ENCODE peak calls at places on chromosomes 2 and 18, in seven cellular contexts. Y, Z, P, Q, B, N and M are unnamed samples.

GRCh38 chr2:209960676-209961630 is 41.5 kb upstream of the RPE start:
- DNase-seq in Y (peak), Q (peak), Z (no peak), N (peak), P (no peak), B (peak), M (no peak)

GRCh38 chr2:49936965-49937364 is 782.6 kb upstream of the FSHR start:
- DNase-seq in Y (no peak), Z (no peak), N (no peak), P (no peak), B (no peak), Q (no peak), M (no peak)

GRCh38 chr2:7667260-7667757 is 750.1 kb downstream of the RNF144A start:
- DNase-seq in N (no peak), Y (no peak), B (no peak), P (no peak), Q (no peak), Z (no peak), M (no peak)

GRCh38 chr2:106160786-106161261 is 33.3 kb downstream of the UXS1 start:
- DNase-seq in Q (no peak), N (no peak), Z (peak), P (peak), Y (peak), B (no peak), M (no peak)

GRCh38 chr2:104474725-104475124 is 379.2 kb upstream of the POU3F3 start:
- DNase-seq in Z (no peak), Y (no peak), P (no peak), B (no peak), Q (no peak), N (no peak), M (no peak)

GRCh38 chr2:228600265-228600664 is 418.8 kb upstream of the SPHKAP start:
- DNase-seq in N (peak), Q (no peak), P (no peak), B (no peak), Z (no peak), Y (no peak), M (peak)

GRCh38 chr2:45263147-45263546 is 253.9 kb upstream of the SIX2 start:
- DNase-seq in B (no peak), Z (no peak), Y (no peak), N (no peak), P (no peak), Q (peak), M (no peak)

GRCh38 chr18:45008694-45009372 is 328.1 kb downstream of the SETBP1 start:
- DNase-seq in Z (no peak), P (no peak), B (no peak), Q (no peak), Y (no peak), N (no peak), M (no peak)

GRCh38 chr2:212535963-212536362 is 2.6 kb downstream of the ERBB4 start:
- DNase-seq in Y (no peak), Q (no peak), B (no peak), P (no peak), Z (no peak), N (no peak), M (no peak)

GRCh38 chr2:28713582-28714292 is 37.9 kb upstream of the PPP1CB start:
- DNase-seq in N (peak), Q (no peak), B (no peak), Y (no peak), Z (no peak), P (no peak), M (no peak)

GRCh38 chr2:62539892-62540785 is 34.1 kb upstream of the TMEM17 start:
- DNase-seq in N (no peak), Q (peak), Y (no peak), Z (no peak), P (no peak), B (no peak), M (no peak)

GRCh38 chr2:126834006-126834659 is 64.6 kb upstream of the TEX51 start:
- DNase-seq in Z (no peak), Y (no peak), B (no peak), P (no peak), Q (no peak), N (no peak), M (no peak)

GRCh38 chr18:9960263-9960904 is 46.6 kb downstream of the VAPA start:
- DNase-seq in B (no peak), Q (no peak), Y (no peak), N (no peak), Z (no peak), P (no peak), M (no peak)

GRCh38 chr2:176491172-176491904 is 222.1 kb downstream of the MTX2 start:
- DNase-seq in B (peak), Q (no peak), N (peak), Z (peak), P (peak), Y (peak), M (peak)

DNA sequence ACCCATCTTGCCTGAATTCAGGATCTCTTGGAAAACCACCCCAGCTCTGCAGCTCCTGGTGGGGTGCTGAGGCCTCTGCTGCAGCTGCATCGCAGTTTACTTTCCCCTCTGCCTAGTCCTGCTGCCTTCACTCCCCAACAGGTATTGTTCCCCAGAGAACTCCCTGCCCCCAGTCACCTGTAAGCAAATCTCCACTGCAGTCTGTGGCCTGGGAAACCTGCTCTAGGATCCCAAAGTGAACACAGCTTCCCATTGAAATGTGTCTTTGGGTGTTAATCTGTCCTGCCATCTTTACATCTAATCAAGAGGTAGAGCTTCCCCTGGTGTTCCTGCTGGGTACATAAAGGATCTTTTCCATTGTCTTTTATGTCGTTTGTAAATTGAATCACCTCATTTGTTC is 79.8 kb upstream of the KLF7 start:
- DNase-seq in Y (no peak), N (no peak), Z (no peak), P (no peak), Q (no peak), B (no peak), M (no peak)
- TF ChIP-seq CTCF in Y (no peak), N (no peak), Z (no peak), P (no peak), Q (no peak), B (no peak), M (no peak)

GRCh38 chr18:74334242-74334893 is 18.7 kb downstream of the C18orf63 start:
- DNase-seq in Z (no peak), B (no peak), Y (no peak), N (no peak), Q (no peak), P (no peak), M (no peak)

GRCh38 chr18:74328196-74328595 is 12.6 kb downstream of the C18orf63 start:
- DNase-seq in Z (no peak), Q (no peak), N (peak), P (no peak), Y (no peak), B (no peak), M (no peak)

GRCh38 chr18:74329688-74330205 is 14.1 kb downstream of the C18orf63 start:
- DNase-seq in Q (no peak), B (no peak), Y (no peak), P (no peak), Z (no peak), N (no peak), M (no peak)

GRCh38 chr18:74333091-74333490 is 17.5 kb downstream of the C18orf63 start:
- DNase-seq in N (peak), P (no peak), Y (no peak), Q (no peak), Z (no peak), B (no peak), M (no peak)

DNA sequence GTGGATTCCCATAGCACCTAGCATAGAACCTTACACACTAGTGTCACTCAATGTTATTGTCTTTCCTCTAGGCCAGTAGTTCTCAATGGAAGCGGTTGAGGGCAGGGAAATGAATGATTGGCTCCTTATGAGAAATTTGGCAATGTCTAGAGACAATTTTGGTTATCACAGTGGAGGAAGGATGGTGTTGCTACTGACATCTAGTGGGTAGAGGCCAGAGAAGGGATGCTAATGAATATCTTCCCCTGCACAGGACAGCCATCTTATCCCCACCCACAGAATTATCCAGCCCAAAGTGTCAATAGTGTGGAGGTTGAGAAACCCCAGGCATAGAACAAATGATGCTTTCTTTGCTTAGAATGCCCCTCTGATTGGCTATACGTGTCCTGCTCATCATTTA is 15.8 kb downstream of the C18orf63 start:
- DNase-seq in Q (peak), B (no peak), Y (no peak), Z (no peak), P (no peak), N (peak), M (no peak)
- TF ChIP-seq CTCF in Q (peak), B (no peak), Y (no peak), Z (peak), P (peak), N (peak), M (peak)

GRCh38 chr18:54117853-54118773 is 106.4 kb downstream of the MBD2 start:
- DNase-seq in N (peak), Y (no peak), B (no peak), Z (no peak), Q (no peak), P (no peak), M (peak)
- TF ChIP-seq CTCF in N (no peak), Y (no peak), B (no peak), Z (no peak), Q (no peak), P (no peak), M (no peak)

GRCh38 chr2:96148410-96149217 is 3.4 kb upstream of the DUSP2 start:
- DNase-seq in B (peak), N (peak), P (peak), Z (peak), Y (peak), Q (peak), M (peak)
- TF ChIP-seq CTCF in B (no peak), N (no peak), P (no peak), Z (no peak), Y (no peak), Q (no peak), M (no peak)